ENCODE peak calls at places on chromosomes 6 and 20, in nine cellular contexts. B, K, M, W, A, E, X, N and P are unnamed samples. For H3K9me3, the result is how much of the 10 kb centered on the place peaks cover.

GRCh38 chr6:145241039-145241438 is 494.3 kb downstream of the EPM2A start:
- DNase-seq in B (no peak), K (no peak), M (peak), W (no peak), A (no peak), E (no peak), X (no peak), N (no peak), P (no peak)

GRCh38 chr6:138978229-138978628 is 9.8 kb downstream of the REPS1 start:
- DNase-seq in B (no peak), K (no peak), M (no peak), W (no peak), A (no peak), E (no peak), X (no peak), N (no peak), P (no peak)

GRCh38 chr6:125104425-125104824 is 49.1 kb upstream of the TPD52L1 start:
- DNase-seq in B (no peak), K (no peak), M (peak), W (no peak), A (no peak), E (no peak), X (no peak), N (peak), P (peak)

GRCh38 chr20:33575302-33575701 is 85.4 kb downstream of the CBFA2T2 start:
- DNase-seq in B (peak), K (no peak), M (no peak), W (no peak), A (no peak), E (no peak), X (no peak), N (no peak), P (peak)

GRCh38 chr6:81766482-81767069 is 14.1 kb upstream of the TENT5A start:
- DNase-seq in B (peak), K (no peak), M (no peak), W (no peak), A (no peak), E (no peak), X (no peak), N (no peak), P (no peak)

GRCh38 chr20:39356913-39357312 is 394.8 kb downstream of the DHX35 start:
- DNase-seq in B (peak), K (no peak), M (no peak), W (no peak), A (no peak), E (no peak), X (no peak), N (no peak), P (no peak)

GRCh38 chr6:47165918-47166317 is 123.8 kb upstream of the ADGRF1 start:
- DNase-seq in B (peak), K (no peak), M (no peak), W (no peak), A (no peak), E (no peak), X (no peak), N (no peak), P (no peak)

GRCh38 chr6:157860505-157860991 is 37.5 kb downstream of the SNX9 start:
- DNase-seq in B (no peak), K (no peak), M (no peak), W (no peak), A (no peak), E (no peak), X (no peak), N (no peak), P (no peak)

GRCh38 chr20:13008761-13009681 is at the start of gene SPTLC3:
- DNase-seq in B (peak), K (peak), M (no peak), W (no peak), A (peak), E (peak), X (no peak), N (peak), P (peak)

GRCh38 chr20:45758096-45758495 is 33.6 kb downstream of the WFDC3 start:
- DNase-seq in B (no peak), K (no peak), M (no peak), W (no peak), A (no peak), E (no peak), X (no peak), N (no peak), P (no peak)

GRCh38 chr6:29510746-29511300 is 23.1 kb upstream of the MAS1L start:
- DNase-seq in B (no peak), K (no peak), M (no peak), W (no peak), A (no peak), E (no peak), X (no peak), N (no peak), P (no peak)

GRCh38 chr20:18743665-18744440 is 69.7 kb upstream of the SCP2D1 start:
- DNase-seq in B (no peak), K (peak), M (no peak), W (no peak), A (no peak), E (no peak), X (no peak), N (no peak), P (no peak)

GRCh38 chr20:38222231-38222922 is 38.2 kb downstream of the KIAA1755 start:
- DNase-seq in B (peak), K (peak), M (peak), W (peak), A (no peak), E (peak), X (peak), N (peak), P (peak)

GRCh38 chr20:53949319-53949839 is 121.0 kb downstream of the BCAS1 start:
- DNase-seq in B (peak), K (no peak), M (peak), W (peak), A (no peak), E (peak), X (peak), N (no peak), P (no peak)

GRCh38 chr20:22814475-22815205 is 220.5 kb upstream of the SSTR4 start:
- DNase-seq in B (no peak), K (no peak), M (no peak), W (no peak), A (no peak), E (no peak), X (no peak), N (no peak), P (no peak)

GRCh38 chr6:36833182-36833789 is 6.0 kb downstream of the CPNE5 start:
- DNase-seq in B (no peak), K (no peak), M (no peak), W (no peak), A (no peak), E (no peak), X (no peak), N (no peak), P (no peak)

DNA sequence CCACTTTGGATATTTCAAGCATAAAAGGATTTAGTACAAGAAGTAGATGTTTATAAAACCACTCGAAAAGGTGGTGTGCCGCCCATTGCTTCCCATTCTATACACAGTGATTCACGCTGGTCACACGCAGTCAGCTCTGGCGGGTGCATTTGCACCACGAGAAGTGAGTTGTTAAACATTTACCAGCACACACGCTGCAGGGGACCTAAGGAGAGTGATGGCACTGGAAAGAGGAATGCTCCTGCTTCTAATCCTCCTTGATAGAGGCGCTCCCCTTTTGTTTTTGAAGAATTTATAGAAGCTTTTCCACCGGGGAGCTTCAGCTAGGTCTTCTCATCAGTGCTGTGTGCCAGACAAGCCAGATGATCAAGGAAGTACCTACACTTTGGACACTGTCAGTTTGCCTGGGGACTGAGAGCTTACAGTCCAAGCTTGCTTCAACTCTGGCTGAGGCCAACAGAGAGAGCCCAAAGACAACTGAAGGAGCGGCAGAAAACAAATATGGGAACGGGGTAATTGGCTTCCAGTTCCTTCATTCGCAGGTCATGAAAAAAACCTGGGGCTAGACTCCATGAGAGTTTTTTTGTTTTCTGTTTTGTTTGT is 31.2 kb downstream of the MUC22 start:
- DNase-seq in B (no peak), K (no peak), M (no peak), W (no peak), A (no peak), E (peak), X (no peak), N (no peak), P (no peak)
- TF ChIP-seq CTCF in B (no peak), K (no peak), M (no peak), W (no peak), A (no peak), E (no peak), X (no peak), N (no peak), P (no peak)

DNA sequence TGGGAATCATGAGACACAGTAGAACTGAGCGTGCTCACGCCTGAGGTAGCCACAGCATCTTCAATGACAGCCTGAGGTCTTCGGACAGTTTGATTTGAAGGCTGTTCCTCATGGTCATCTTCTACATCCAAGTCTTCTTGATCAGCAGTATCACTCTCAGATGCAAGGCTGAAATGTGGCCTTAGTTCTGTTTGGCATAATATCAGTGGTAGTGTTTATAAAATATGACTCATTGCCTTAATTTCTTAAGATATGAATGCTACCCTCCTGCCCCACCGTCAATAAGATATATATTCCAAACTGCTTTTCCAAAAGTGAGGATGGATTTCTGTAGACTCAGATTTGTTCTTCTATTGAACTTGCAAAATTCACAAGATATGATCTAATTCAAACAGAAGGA is 17.5 kb upstream of the MAP7 start:
- DNase-seq in B (no peak), K (no peak), M (no peak), W (no peak), A (no peak), E (no peak), X (no peak), N (no peak), P (no peak)
- H3K27ac ChIP-seq in B (no peak), K (no peak), M (no peak), W (no peak), A (no peak), E (peak), X (no peak), N (peak), P (no peak)

GRCh38 chr20:59688999-59689398 is 84.7 kb downstream of the PHACTR3 start:
- DNase-seq in B (no peak), K (no peak), M (no peak), W (no peak), A (no peak), E (no peak), X (peak), N (no peak), P (no peak)

GRCh38 chr20:59684685-59685212 is 80.4 kb downstream of the PHACTR3 start:
- DNase-seq in B (no peak), K (no peak), M (no peak), W (no peak), A (no peak), E (no peak), X (peak), N (no peak), P (no peak)

GRCh38 chr20:59690101-59690500 is 85.8 kb downstream of the PHACTR3 start:
- DNase-seq in B (no peak), K (no peak), M (no peak), W (no peak), A (no peak), E (no peak), X (no peak), N (no peak), P (no peak)

GRCh38 chr20:59683181-59683580 is 78.8 kb downstream of the PHACTR3 start:
- DNase-seq in B (no peak), K (no peak), M (no peak), W (no peak), A (no peak), E (no peak), X (no peak), N (no peak), P (no peak)

GRCh38 chr20:59686404-59687346 is 82.3 kb downstream of the PHACTR3 start:
- DNase-seq in B (no peak), K (no peak), M (no peak), W (no peak), A (no peak), E (no peak), X (no peak), N (no peak), P (no peak)
- H3K9me3 ChIP-seq in B (under half), K (under half), M (under half), W (under half), A (under half), E (under half), X (under half), N (under half), P (under half)

DNA sequence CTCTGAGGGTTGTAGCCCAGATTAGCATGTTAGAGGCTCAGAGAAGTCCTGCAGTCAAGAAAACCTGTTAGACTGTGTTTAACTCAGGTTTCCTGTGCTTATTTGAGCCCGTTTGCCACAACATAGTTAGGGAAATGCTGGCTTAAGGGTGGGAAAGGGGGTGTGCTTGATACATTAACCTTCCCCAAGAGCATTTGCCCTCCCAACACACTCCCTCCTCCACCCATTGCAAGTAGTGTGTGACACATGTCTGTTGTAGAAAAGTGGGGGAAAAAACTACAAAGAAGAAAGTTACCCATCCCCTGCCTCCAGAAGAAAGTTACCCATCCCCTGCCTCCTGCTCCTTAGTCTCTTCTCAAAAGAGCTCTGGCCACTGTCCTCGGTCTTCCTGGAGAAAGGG is 36.8 kb upstream of the MRPS18A start:
- DNase-seq in B (no peak), K (no peak), M (peak), W (no peak), A (no peak), E (no peak), X (no peak), N (no peak), P (no peak)
- TF ChIP-seq CTCF in B (no peak), K (no peak), M (no peak), W (no peak), A (no peak), E (no peak), X (no peak), N (no peak), P (no peak)

GRCh38 chr20:47332381-47333206 is 23.9 kb downstream of the ZMYND8 start:
- DNase-seq in B (no peak), K (no peak), M (no peak), W (no peak), A (no peak), E (no peak), X (no peak), N (no peak), P (no peak)
- H3K27ac ChIP-seq in B (peak), K (peak), M (peak), W (peak), A (no peak), E (peak), X (peak), N (peak), P (peak)